ENCODE peak calls at places on chromosome 1, in six cellular contexts. One of them, this sample, is unnamed.

GRCh38 chr1:200873116-200873670 is 412 bp downstream of the GPR25 start:
- DNase-seq in GM12878: no peak
- DNase-seq in K562: no peak
- DNase-seq in H1: no peak
- DNase-seq in HepG2: no peak
- DNase-seq in GM12891: no peak
- DNase-seq in this sample: no peak

GRCh38 chr1:102840741-102841140 is 267.6 kb downstream of the COL11A1 start:
- DNase-seq in H1: no peak
- DNase-seq in HepG2: no peak
- DNase-seq in K562: no peak
- DNase-seq in GM12891: no peak
- DNase-seq in GM12878: no peak
- DNase-seq in this sample: no peak

GRCh38 chr1:67261646-67262045 is 46.0 kb upstream of the IL12RB2 start:
- DNase-seq in GM12891: no peak
- DNase-seq in K562: no peak
- DNase-seq in GM12878: no peak
- DNase-seq in H1: no peak
- DNase-seq in HepG2: no peak
- DNase-seq in this sample: no peak

GRCh38 chr1:109255097-109255651 is 5.8 kb downstream of the CELSR2 start:
- DNase-seq in HepG2: no peak
- DNase-seq in GM12878: no peak
- DNase-seq in GM12891: no peak
- DNase-seq in H1: no peak
- DNase-seq in K562: peak; percentile 64
- DNase-seq in this sample: peak; percentile 15

GRCh38 chr1:226674892-226675719 is 64.0 kb downstream of the ITPKB start:
- DNase-seq in GM12891: peak; percentile 63
- DNase-seq in H1: no peak
- DNase-seq in HepG2: no peak
- DNase-seq in K562: no peak
- DNase-seq in GM12878: peak; percentile 71
- DNase-seq in this sample: peak; percentile 66

GRCh38 chr1:150973258-150973825 is 1.3 kb downstream of the CERS2 start:
- DNase-seq in GM12891: peak; percentile 22
- DNase-seq in H1: no peak
- DNase-seq in K562: no peak
- DNase-seq in GM12878: no peak
- DNase-seq in HepG2: no peak
- DNase-seq in this sample: no peak

GRCh38 chr1:236654957-236655356 is 31.3 kb upstream of the ACTN2 start:
- DNase-seq in GM12891: no peak
- DNase-seq in HepG2: no peak
- DNase-seq in K562: no peak
- DNase-seq in GM12878: no peak
- DNase-seq in H1: no peak
- DNase-seq in this sample: no peak

GRCh38 chr1:230858236-230858820 is 10.0 kb downstream of the C1orf198 start:
- DNase-seq in GM12891: no peak
- DNase-seq in H1: no peak
- DNase-seq in GM12878: no peak
- DNase-seq in K562: no peak
- DNase-seq in HepG2: no peak
- DNase-seq in this sample: no peak

GRCh38 chr1:67514299-67514698 is 84.1 kb upstream of the SERBP1 start:
- DNase-seq in GM12878: no peak
- DNase-seq in H1: no peak
- DNase-seq in HepG2: peak; percentile 28
- DNase-seq in K562: no peak
- DNase-seq in GM12891: no peak
- DNase-seq in this sample: no peak

GRCh38 chr1:218350022-218350525 is 4.9 kb downstream of the TGFB2 start:
- DNase-seq in HepG2: no peak
- DNase-seq in H1: no peak
- DNase-seq in K562: no peak
- DNase-seq in GM12878: no peak
- DNase-seq in GM12891: no peak
- DNase-seq in this sample: no peak

GRCh38 chr1:154556422-154556821 is 2.0 kb downstream of the UBE2Q1 start:
- DNase-seq in GM12878: no peak
- DNase-seq in K562: no peak
- DNase-seq in HepG2: no peak
- DNase-seq in GM12891: no peak
- DNase-seq in H1: no peak
- DNase-seq in this sample: no peak

GRCh38 chr1:4468804-4469514 is 185.4 kb upstream of the AJAP1 start:
- DNase-seq in HepG2: no peak
- DNase-seq in GM12891: no peak
- DNase-seq in GM12878: no peak
- DNase-seq in K562: no peak
- DNase-seq in H1: no peak
- DNase-seq in this sample: no peak

GRCh38 chr1:4467241-4467640 is 187.2 kb upstream of the AJAP1 start:
- DNase-seq in K562: no peak
- DNase-seq in HepG2: no peak
- DNase-seq in GM12891: no peak
- DNase-seq in H1: no peak
- DNase-seq in GM12878: no peak
- DNase-seq in this sample: no peak

GRCh38 chr1:4464478-4464877 is 189.9 kb upstream of the AJAP1 start:
- DNase-seq in K562: no peak
- DNase-seq in GM12891: no peak
- DNase-seq in H1: no peak
- DNase-seq in HepG2: no peak
- DNase-seq in GM12878: no peak
- DNase-seq in this sample: no peak

GRCh38 chr1:4463631-4464030 is 190.8 kb upstream of the AJAP1 start:
- DNase-seq in K562: no peak
- DNase-seq in GM12878: no peak
- DNase-seq in H1: no peak
- DNase-seq in HepG2: no peak
- DNase-seq in GM12891: no peak
- DNase-seq in this sample: no peak

GRCh38 chr1:4468386-4468785 is 186.0 kb upstream of the AJAP1 start:
- DNase-seq in HepG2: no peak
- DNase-seq in K562: no peak
- DNase-seq in H1: no peak
- DNase-seq in GM12891: no peak
- DNase-seq in GM12878: no peak
- DNase-seq in this sample: no peak
- TF ChIP-seq TAF1 in HepG2: no peak
- TF ChIP-seq TAF1 in K562: no peak
- TF ChIP-seq TAF1 in H1: no peak
- TF ChIP-seq TAF1 in GM12891: no peak
- TF ChIP-seq TAF1 in GM12878: no peak
- TF ChIP-seq TAF1 in this sample: no peak

DNA sequence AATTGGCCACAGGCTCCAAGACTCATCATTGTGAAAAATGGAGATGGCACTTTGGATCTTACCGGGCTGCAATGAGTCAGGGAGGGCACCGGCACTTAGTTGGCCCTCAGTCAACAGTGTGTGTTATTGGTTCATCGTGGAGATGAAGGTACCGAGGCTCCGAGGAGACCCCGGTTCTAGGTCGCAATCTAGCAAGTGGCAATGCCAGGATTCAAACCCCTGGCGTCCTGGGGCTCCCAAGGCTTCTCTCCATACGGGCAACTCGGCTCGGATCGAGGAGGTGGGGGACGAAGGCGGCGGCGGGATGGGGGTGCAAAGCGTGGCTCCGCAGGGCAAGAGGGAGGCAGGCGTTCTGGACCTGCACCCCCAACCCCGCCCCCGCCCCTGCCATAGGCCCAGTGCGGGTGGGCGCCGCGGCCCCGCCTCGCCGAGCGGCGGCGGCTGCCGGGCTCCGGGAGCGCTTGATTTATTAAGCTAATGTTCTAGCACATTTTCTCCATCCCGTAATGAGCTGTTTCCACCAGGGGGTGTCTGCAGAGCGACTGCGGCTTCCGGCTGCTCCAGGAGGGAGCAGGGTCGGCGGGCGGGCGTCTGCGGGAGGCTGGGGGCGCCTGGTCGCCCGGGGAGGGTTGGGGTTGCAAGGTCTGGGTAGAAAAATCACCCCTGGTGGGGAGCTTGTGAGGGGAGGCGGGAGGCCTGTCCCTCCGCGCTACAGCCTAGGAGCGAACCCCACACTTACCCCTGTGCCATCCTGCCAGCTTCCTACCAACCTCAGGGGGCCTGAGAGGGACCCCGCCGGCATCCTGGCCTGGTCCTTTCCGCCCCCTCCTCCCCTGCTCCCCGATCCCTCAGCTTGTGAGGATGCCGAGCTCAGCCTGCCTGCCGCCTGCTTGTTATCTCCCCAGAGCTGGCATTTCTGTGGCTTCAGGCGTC is 48.7 kb upstream of the ACOT11 start:
- DNase-seq in HepG2: no peak
- DNase-seq in K562: peak; percentile 54
- DNase-seq in GM12878: no peak
- DNase-seq in GM12891: no peak
- DNase-seq in H1: no peak
- DNase-seq in this sample: no peak
- TF ChIP-seq POLR2AphosphoS5 in HepG2: no peak
- TF ChIP-seq POLR2AphosphoS5 in K562: no peak
- TF ChIP-seq POLR2AphosphoS5 in GM12878: no peak
- TF ChIP-seq POLR2AphosphoS5 in GM12891: no peak
- TF ChIP-seq POLR2AphosphoS5 in H1: no peak
- TF ChIP-seq POLR2AphosphoS5 in this sample: no peak

GRCh38 chr1:27032119-27032461 is 19.4 kb upstream of the TENT5B start:
- DNase-seq in K562: no peak
- DNase-seq in GM12891: no peak
- DNase-seq in HepG2: no peak
- DNase-seq in H1: no peak
- DNase-seq in GM12878: no peak
- DNase-seq in this sample: no peak

GRCh38 chr1:27027575-27028250 is 15.1 kb upstream of the TENT5B start:
- DNase-seq in HepG2: peak; percentile 72
- DNase-seq in GM12878: no peak
- DNase-seq in H1: no peak
- DNase-seq in K562: no peak
- DNase-seq in GM12891: no peak
- DNase-seq in this sample: no peak

GRCh38 chr1:27029517-27029916 is 16.9 kb upstream of the TENT5B start:
- DNase-seq in H1: no peak
- DNase-seq in GM12891: no peak
- DNase-seq in K562: no peak
- DNase-seq in HepG2: no peak
- DNase-seq in GM12878: no peak
- DNase-seq in this sample: no peak

GRCh38 chr1:27033059-27033746 is 20.6 kb upstream of the TENT5B start:
- DNase-seq in GM12891: no peak
- DNase-seq in HepG2: no peak
- DNase-seq in H1: no peak
- DNase-seq in GM12878: no peak
- DNase-seq in K562: no peak
- DNase-seq in this sample: no peak

DNA sequence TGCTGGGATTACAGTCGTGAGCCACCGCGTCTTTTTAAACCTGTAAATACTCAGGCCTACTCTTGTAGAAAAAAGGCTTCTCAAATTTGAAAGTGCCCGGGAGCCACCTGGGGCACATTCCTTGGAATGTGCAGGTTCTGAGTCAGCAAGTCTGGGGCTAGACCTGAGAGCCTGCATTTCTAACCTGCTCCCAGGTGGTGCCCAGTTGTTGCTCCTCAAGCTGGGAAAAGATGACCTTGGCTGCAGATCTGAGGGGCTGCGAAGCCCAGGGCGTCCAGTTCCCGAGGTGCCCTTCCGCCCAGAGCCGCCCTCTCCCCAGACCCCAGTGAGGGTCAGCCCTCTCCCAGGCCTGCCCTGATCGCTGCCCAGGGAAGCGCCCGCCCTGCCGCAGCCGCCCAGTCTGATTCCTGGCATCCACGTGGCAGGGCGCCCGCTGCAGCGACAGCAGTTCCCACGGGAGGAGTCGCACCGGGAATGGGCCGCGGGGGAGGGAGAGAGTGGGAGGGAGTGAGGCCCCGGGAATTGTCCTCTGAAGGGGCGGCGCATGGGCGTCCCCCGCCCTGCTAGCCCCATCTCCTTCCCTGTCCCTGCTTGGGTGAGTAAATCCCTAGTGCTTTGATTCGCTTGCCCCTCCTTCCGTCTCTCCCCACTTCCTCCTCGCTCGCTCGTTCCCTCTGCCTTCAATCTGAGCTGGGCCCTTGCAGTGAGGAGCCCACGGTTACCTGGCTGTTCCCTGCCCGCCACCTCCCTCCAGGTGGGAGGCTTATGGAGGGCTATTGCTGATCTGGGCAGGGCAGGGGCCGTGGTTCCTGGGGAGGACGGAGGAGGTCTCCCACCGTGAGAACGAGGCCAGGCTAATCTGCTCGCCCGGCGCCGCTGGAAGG is 18.8 kb upstream of the TENT5B start:
- DNase-seq in K562: no peak
- DNase-seq in GM12891: no peak
- DNase-seq in HepG2: no peak
- DNase-seq in GM12878: no peak
- DNase-seq in H1: no peak
- DNase-seq in this sample: no peak
- TF ChIP-seq POLR2A in K562: no peak
- TF ChIP-seq POLR2A in GM12891: no peak
- TF ChIP-seq POLR2A in HepG2: no peak
- TF ChIP-seq POLR2A in GM12878: no peak
- TF ChIP-seq POLR2A in H1: peak; percentile 47
- TF ChIP-seq POLR2A in this sample: no peak

GRCh38 chr1:29524285-29525065 is 288.2 kb downstream of the PTPRU start:
- DNase-seq in GM12891: no peak
- DNase-seq in HepG2: no peak
- DNase-seq in K562: no peak
- DNase-seq in H1: no peak
- DNase-seq in GM12878: no peak
- DNase-seq in this sample: no peak

GRCh38 chr1:29521846-29522580 is 285.7 kb downstream of the PTPRU start:
- DNase-seq in HepG2: no peak
- DNase-seq in GM12878: no peak
- DNase-seq in H1: no peak
- DNase-seq in GM12891: no peak
- DNase-seq in K562: no peak
- DNase-seq in this sample: no peak

GRCh38 chr1:29521438-29521715 is 285.1 kb downstream of the PTPRU start:
- DNase-seq in GM12891: no peak
- DNase-seq in GM12878: no peak
- DNase-seq in K562: no peak
- DNase-seq in HepG2: no peak
- DNase-seq in H1: no peak
- DNase-seq in this sample: no peak

GRCh38 chr1:29525941-29526340 is 289.6 kb downstream of the PTPRU start:
- DNase-seq in K562: no peak
- DNase-seq in H1: no peak
- DNase-seq in HepG2: no peak
- DNase-seq in GM12878: no peak
- DNase-seq in GM12891: no peak
- DNase-seq in this sample: no peak

DNA sequence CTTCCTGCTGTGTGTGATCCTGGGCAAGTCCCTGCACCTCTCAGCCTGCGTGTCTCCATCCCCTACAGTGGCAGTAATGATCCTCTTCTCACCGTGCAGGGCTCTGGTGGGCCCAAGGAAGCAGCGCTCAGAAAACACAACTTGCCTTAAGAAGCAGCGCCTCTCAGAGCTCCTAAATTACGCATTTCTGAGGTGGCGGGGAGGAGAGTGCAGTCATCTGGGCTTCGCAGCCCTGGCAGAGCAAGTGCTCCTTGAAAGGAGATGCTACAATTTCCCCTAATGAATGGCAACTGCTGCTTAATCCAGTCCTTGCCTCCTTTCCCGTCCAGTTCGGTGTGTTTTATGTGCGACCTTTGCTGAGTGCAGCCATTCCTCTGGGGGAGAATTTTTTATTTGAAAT is 287.2 kb downstream of the PTPRU start:
- DNase-seq in GM12891: no peak
- DNase-seq in GM12878: no peak
- DNase-seq in H1: no peak
- DNase-seq in HepG2: no peak
- DNase-seq in K562: no peak
- DNase-seq in this sample: no peak
- TF ChIP-seq TAF1 in GM12891: no peak
- TF ChIP-seq TAF1 in GM12878: no peak
- TF ChIP-seq TAF1 in H1: no peak
- TF ChIP-seq TAF1 in HepG2: no peak
- TF ChIP-seq TAF1 in K562: no peak
- TF ChIP-seq TAF1 in this sample: no peak

This sample was measured in GM12892.